ENCODE peak calls at places on chromosomes 3 and 15, in four cellular contexts. One of them, this sample, is unnamed.

GRCh38 chr15:88089019-88089603 is 167.4 kb downstream of the NTRK3 start:
- DNase-seq in WTC11: no peak
- DNase-seq in GM13976: no peak
- DNase-seq in sciatic nerve: no peak
- DNase-seq in this sample: no peak

GRCh38 chr3:138332472-138333073 is 2.9 kb upstream of the NME9 start:
- DNase-seq in sciatic nerve: no peak
- DNase-seq in WTC11: no peak
- DNase-seq in GM13976: peak
- DNase-seq in this sample: no peak

GRCh38 chr15:38220874-38221273 is 31.8 kb upstream of the SPRED1 start:
- DNase-seq in WTC11: no peak
- DNase-seq in sciatic nerve: no peak
- DNase-seq in GM13976: no peak
- DNase-seq in this sample: no peak

GRCh38 chr15:86263235-86263634 is 183.6 kb downstream of the AGBL1 start:
- DNase-seq in sciatic nerve: no peak
- DNase-seq in GM13976: no peak
- DNase-seq in WTC11: no peak
- DNase-seq in this sample: no peak

GRCh38 chr3:105516972-105517371 is 150.3 kb downstream of the ALCAM start:
- DNase-seq in GM13976: no peak
- DNase-seq in sciatic nerve: no peak
- DNase-seq in WTC11: peak
- DNase-seq in this sample: no peak

GRCh38 chr15:61038387-61038786 is 190.7 kb downstream of the RORA start:
- DNase-seq in sciatic nerve: no peak
- DNase-seq in GM13976: no peak
- DNase-seq in WTC11: no peak
- DNase-seq in this sample: no peak

GRCh38 chr3:29153811-29154210 is 127.1 kb upstream of the RBMS3 start:
- DNase-seq in WTC11: no peak
- DNase-seq in GM13976: no peak
- DNase-seq in sciatic nerve: no peak
- DNase-seq in this sample: no peak

GRCh38 chr15:26222781-26223180 is 359.7 kb upstream of the ATP10A start:
- DNase-seq in sciatic nerve: no peak
- DNase-seq in GM13976: no peak
- DNase-seq in WTC11: no peak
- DNase-seq in this sample: no peak

GRCh38 chr3:185172086-185173049 is 19.5 kb upstream of the C3orf70 start:
- DNase-seq in sciatic nerve: no peak
- DNase-seq in WTC11: no peak
- DNase-seq in GM13976: no peak
- DNase-seq in this sample: no peak

GRCh38 chr3:12992629-12993021 is 80.6 kb downstream of the IQSEC1 start:
- DNase-seq in sciatic nerve: no peak
- DNase-seq in WTC11: no peak
- DNase-seq in GM13976: no peak
- DNase-seq in this sample: no peak

GRCh38 chr15:77180757-77181156 is 109.8 kb upstream of the TSPAN3 start:
- DNase-seq in WTC11: no peak
- DNase-seq in GM13976: no peak
- DNase-seq in sciatic nerve: no peak
- DNase-seq in this sample: no peak

GRCh38 chr3:4994144-4994730 is 15.0 kb downstream of the BHLHE40 start:
- DNase-seq in sciatic nerve: no peak
- DNase-seq in WTC11: no peak
- DNase-seq in GM13976: no peak
- DNase-seq in this sample: no peak

GRCh38 chr15:34501131-34501530 is 63.5 kb upstream of the GOLGA8A start:
- DNase-seq in sciatic nerve: no peak
- DNase-seq in GM13976: no peak
- DNase-seq in WTC11: no peak
- DNase-seq in this sample: no peak

GRCh38 chr3:148758303-148758884 is 60.7 kb downstream of the AGTR1 start:
- DNase-seq in GM13976: no peak
- DNase-seq in sciatic nerve: no peak
- DNase-seq in WTC11: no peak
- DNase-seq in this sample: no peak

GRCh38 chr3:76107935-76108570 is 322.7 kb upstream of the ZNF717 start:
- DNase-seq in WTC11: peak
- DNase-seq in GM13976: peak
- DNase-seq in sciatic nerve: no peak
- DNase-seq in this sample: peak

GRCh38 chr3:58565621-58566397 is 11.4 kb downstream of the FAM107A start:
- DNase-seq in WTC11: peak
- DNase-seq in GM13976: no peak
- DNase-seq in sciatic nerve: no peak
- DNase-seq in this sample: no peak

GRCh38 chr3:126971891-126972351 is 11.0 kb upstream of the PLXNA1 start:
- DNase-seq in WTC11: peak
- DNase-seq in GM13976: peak
- DNase-seq in sciatic nerve: peak
- DNase-seq in this sample: no peak

GRCh38 chr3:139110072-139110830 is 65.6 kb upstream of the PRR23C start:
- DNase-seq in sciatic nerve: no peak
- DNase-seq in WTC11: no peak
- DNase-seq in GM13976: no peak
- DNase-seq in this sample: no peak

GRCh38 chr3:34009480-34009844 is 211.0 kb downstream of the PDCD6IP start:
- DNase-seq in WTC11: no peak
- DNase-seq in sciatic nerve: no peak
- DNase-seq in GM13976: no peak
- DNase-seq in this sample: no peak

GRCh38 chr3:163951397-163951987 is 1126.8 kb downstream of the SI start:
- DNase-seq in WTC11: no peak
- DNase-seq in sciatic nerve: no peak
- DNase-seq in GM13976: peak
- DNase-seq in this sample: no peak

GRCh38 chr3:129650256-129650872 is 43.9 kb upstream of the PLXND1 start:
- DNase-seq in WTC11: peak
- DNase-seq in GM13976: peak
- DNase-seq in sciatic nerve: peak
- DNase-seq in this sample: peak

GRCh38 chr3:194323785-194324735 is 27.1 kb downstream of the CPN2 start:
- DNase-seq in WTC11: no peak
- DNase-seq in GM13976: peak
- DNase-seq in sciatic nerve: no peak
- DNase-seq in this sample: peak